ENCODE peak calls at places on chromosome 22, in five cellular contexts. S is left ventricle myocardium inferior, C is tibial artery, Q is AG10803, A is cardiac fibroblast. Y is an unnamed sample.
A peak's percentile ranks its signal among the peaks of the same experiment; 100 is the strongest.

GRCh38 chr22:42879371-42880021 is 22.4 kb upstream of the ARFGAP3 start:
- DNase-seq in S (no peak), C (no peak), Q (no peak), A (no peak), Y (no peak)

GRCh38 chr22:44404341-44405020 is 91.7 kb upstream of the SHISAL1 start:
- DNase-seq in S (peak; percentile 3), C (no peak), Q (no peak), A (no peak), Y (no peak)

GRCh38 chr22:23790819-23791736 is 4.3 kb downstream of the SMARCB1 start:
- DNase-seq in S (peak; percentile 69), C (no peak), Q (peak; percentile 88), A (peak; percentile 76), Y (no peak)

GRCh38 chr22:31504282-31504681 is 7.9 kb downstream of the SFI1 start:
- DNase-seq in S (no peak), C (no peak), Q (peak; percentile 60), A (peak; percentile 31), Y (no peak)

GRCh38 chr22:47205081-47205491 is 442.6 kb downstream of the TBC1D22A start:
- DNase-seq in S (no peak), C (no peak), Q (no peak), A (no peak), Y (no peak)

GRCh38 chr22:41411021-41411851 is 29.5 kb downstream of the TEF start:
- DNase-seq in S (peak; percentile 40), C (peak; percentile 77), Q (no peak), A (no peak), Y (no peak)

GRCh38 chr22:27668828-27669797 is 132.4 kb downstream of the MN1 start:
- DNase-seq in S (peak; percentile 87), C (no peak), Q (peak; percentile 38), A (peak; percentile 81), Y (no peak)

GRCh38 chr22:19943665-19944026 is 2.0 kb upstream of the TXNRD2 start:
- DNase-seq in S (no peak), C (no peak), Q (peak; percentile 84), A (peak; percentile 56), Y (no peak)

GRCh38 chr22:42777126-42777525 is 56.5 kb upstream of the A4GALT start:
- DNase-seq in S (no peak), C (no peak), Q (no peak), A (no peak), Y (no peak)

GRCh38 chr22:31083923-31084810 is 3.0 kb downstream of the SMTN start:
- DNase-seq in S (no peak), C (no peak), Q (no peak), A (no peak), Y (peak; percentile 57)

GRCh38 chr22:50190182-50190951 is 4.7 kb downstream of the TRABD start:
- DNase-seq in S (peak; percentile 84), C (peak; percentile 56), Q (peak; percentile 49), A (peak; percentile 68), Y (peak; percentile 89)

GRCh38 chr22:44630826-44631225 is 71.2 kb upstream of the PRR5 start:
- DNase-seq in S (no peak), C (no peak), Q (no peak), A (no peak), Y (no peak)

GRCh38 chr22:17347724-17348123 is 21.5 kb upstream of the CECR2 start:
- DNase-seq in S (no peak), C (no peak), Q (no peak), A (no peak), Y (peak; percentile 3)

GRCh38 chr22:17339095-17339693 is 30.1 kb upstream of the CECR2 start:
- DNase-seq in S (no peak), C (no peak), Q (no peak), A (peak; percentile 48), Y (peak; percentile 4)

GRCh38 chr22:17342361-17342760 is 26.9 kb upstream of the CECR2 start:
- DNase-seq in S (no peak), C (no peak), Q (no peak), A (no peak), Y (peak; percentile 2)

GRCh38 chr22:17346578-17346977 is 22.7 kb upstream of the CECR2 start:
- DNase-seq in S (no peak), C (no peak), Q (no peak), A (peak; percentile 51), Y (no peak)

DNA sequence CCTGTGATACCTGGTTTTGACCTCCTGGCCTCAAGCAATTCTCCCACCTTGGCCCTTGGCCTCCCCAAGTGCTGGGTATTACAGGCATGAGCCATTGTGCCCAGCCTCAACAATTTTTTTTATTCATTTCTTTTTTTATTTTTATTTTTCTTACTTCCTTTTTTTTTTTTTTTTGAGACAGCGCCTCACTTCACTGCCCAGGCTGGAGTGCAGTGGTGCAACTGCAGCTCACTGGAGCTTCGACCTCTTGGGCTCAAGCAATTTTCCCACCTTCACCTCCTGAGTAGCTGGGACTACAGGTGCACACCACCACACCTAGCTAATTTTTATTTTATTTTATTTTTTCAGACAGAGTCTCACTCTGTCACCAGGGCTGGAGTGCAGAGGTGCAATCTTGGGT is 25.5 kb upstream of the CECR2 start:
- DNase-seq in S (no peak), C (no peak), Q (no peak), A (no peak), Y (no peak)
- TF ChIP-seq CTCF in S (no peak), C (no peak), Q (no peak), A (no peak), Y (no peak)

GRCh38 chr22:38081941-38082828 is 1.8 kb downstream of the SLC16A8 start:
- DNase-seq in S (no peak), C (no peak), Q (no peak), A (no peak), Y (peak; percentile 59)

GRCh38 chr22:38079804-38080203 is 4.2 kb downstream of the SLC16A8 start:
- DNase-seq in S (no peak), C (no peak), Q (no peak), A (no peak), Y (no peak)

GRCh38 chr22:38081636-38081940 is 2.4 kb downstream of the SLC16A8 start:
- DNase-seq in S (no peak), C (no peak), Q (no peak), A (no peak), Y (no peak)

GRCh38 chr22:38080468-38080846 is 3.5 kb downstream of the SLC16A8 start:
- DNase-seq in S (no peak), C (no peak), Q (no peak), A (no peak), Y (no peak)

GRCh38 chr22:38080847-38081635 is 2.9 kb downstream of the SLC16A8 start:
- DNase-seq in S (peak; percentile 41), C (no peak), Q (peak; percentile 21), A (peak; percentile 42), Y (no peak)
- TF ChIP-seq CTCF in S (no peak), C (no peak), Q (no peak), A (no peak), Y (no peak)

GRCh38 chr22:22408731-22409696 is 99.5 kb downstream of the ZNF280B start:
- DNase-seq in S (no peak), C (no peak), Q (peak; percentile 13), A (peak; percentile 6), Y (peak; percentile 63)
- TF ChIP-seq CTCF in S (peak; percentile 32), C (no peak), Q (peak; percentile 49), A (peak; percentile 54), Y (peak; percentile 61)

GRCh38 chr22:33918676-33919590 is 1.3 kb downstream of the LARGE1 start:
- DNase-seq in S (no peak), C (no peak), Q (peak; percentile 43), A (peak; percentile 20), Y (peak; percentile 31)

GRCh38 chr22:33920927-33921575 is 775 bp upstream of the LARGE1 start:
- DNase-seq in S (peak; percentile 100), C (peak; percentile 98), Q (peak; percentile 96), A (peak; percentile 98), Y (peak; percentile 95)

GRCh38 chr22:33914699-33915098 is 5.6 kb downstream of the LARGE1 start:
- DNase-seq in S (no peak), C (no peak), Q (no peak), A (no peak), Y (no peak)

GRCh38 chr22:33919591-33920501 is at the start of gene LARGE1:
- DNase-seq in S (peak; percentile 37), C (peak; percentile 25), Q (peak; percentile 28), A (peak; percentile 46), Y (peak; percentile 39)

DNA sequence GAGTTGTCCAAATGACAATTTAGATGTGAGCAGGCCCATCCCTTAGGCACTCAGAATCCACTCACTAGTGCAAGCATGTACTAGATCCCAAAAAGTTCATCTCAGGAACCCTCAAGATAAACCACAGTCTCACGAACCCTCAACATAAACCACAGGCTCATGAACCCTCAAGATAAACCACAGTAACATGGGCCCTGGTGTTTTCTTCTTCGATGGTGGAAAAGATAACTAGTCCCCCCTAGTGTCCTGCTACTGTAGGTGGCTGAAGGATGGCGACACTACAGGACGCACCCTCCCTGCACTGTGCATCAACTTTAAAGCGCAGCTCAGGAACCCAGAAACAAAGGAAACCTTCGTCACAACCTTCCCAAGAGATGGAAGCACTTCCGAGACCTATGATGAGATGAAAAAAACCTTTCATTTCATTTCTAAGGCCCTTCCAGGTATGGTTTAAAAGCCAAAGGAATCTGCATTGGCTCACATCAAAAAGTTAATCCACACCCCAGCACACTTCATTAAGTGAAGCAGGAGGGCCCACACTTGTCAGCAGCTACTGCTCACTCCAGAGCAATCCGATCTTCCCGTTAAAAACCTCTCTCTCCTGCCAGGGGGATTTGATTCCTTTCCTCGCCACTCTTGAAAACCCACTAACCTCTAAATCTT is 2.4 kb downstream of the LARGE1 start:
- DNase-seq in S (no peak), C (no peak), Q (peak; percentile 32), A (peak; percentile 6), Y (peak; percentile 49)
- TF ChIP-seq CTCF in S (peak; percentile 39), C (no peak), Q (peak; percentile 52), A (no peak), Y (peak; percentile 51)